ENCODE peak calls at places on chromosomes 1 and 21, in six cellular contexts. B is astrocyte of the spinal cord, Y is lower lobe of right lung, P is AG10803, R is breast epithelium, I is colonic mucosa. V is an unnamed sample.

GRCh38 chr1:192811594-192812239 is 2.9 kb downstream of the RGS2 start:
- DNase-seq in B (no peak), Y (no peak), P (no peak), R (no peak), I (no peak), V (no peak)

GRCh38 chr1:63148825-63149645 is 173.3 kb upstream of the FOXD3 start:
- DNase-seq in B (peak), Y (no peak), P (peak), R (no peak), I (peak), V (peak)

GRCh38 chr1:77459881-77460280 is 178.1 kb downstream of the AK5 start:
- DNase-seq in B (no peak), Y (no peak), P (no peak), R (no peak), I (no peak), V (peak)

GRCh38 chr1:78672428-78672827 is 22.8 kb downstream of the IFI44 start:
- DNase-seq in B (no peak), Y (no peak), P (no peak), R (no peak), I (no peak), V (no peak)

GRCh38 chr21:34526618-34527290 is 14.7 kb upstream of the KCNE1 start:
- DNase-seq in B (peak), Y (peak), P (peak), R (peak), I (peak), V (peak)

GRCh38 chr21:14095021-14095420 is 115.7 kb downstream of the LIPI start:
- DNase-seq in B (no peak), Y (no peak), P (no peak), R (no peak), I (no peak), V (no peak)

GRCh38 chr1:37362990-37363389 is 111.4 kb upstream of the ZC3H12A start:
- DNase-seq in B (no peak), Y (no peak), P (no peak), R (no peak), I (no peak), V (no peak)

GRCh38 chr21:35198004-35198403 is 148.9 kb upstream of the RUNX1 start:
- DNase-seq in B (peak), Y (no peak), P (peak), R (no peak), I (no peak), V (peak)

GRCh38 chr1:31445951-31446350 is 32.9 kb downstream of the SERINC2 start:
- DNase-seq in B (no peak), Y (no peak), P (no peak), R (no peak), I (no peak), V (no peak)

GRCh38 chr1:82978461-82979324 is 1020.2 kb downstream of the TTLL7 start:
- DNase-seq in B (no peak), Y (no peak), P (no peak), R (no peak), I (no peak), V (no peak)

GRCh38 chr1:93602101-93602500 is 79.5 kb downstream of the BCAR3 start:
- DNase-seq in B (no peak), Y (no peak), P (no peak), R (no peak), I (no peak), V (no peak)

GRCh38 chr1:93600663-93601062 is 81.0 kb downstream of the BCAR3 start:
- DNase-seq in B (no peak), Y (no peak), P (no peak), R (no peak), I (no peak), V (no peak)

GRCh38 chr1:93603581-93603980 is 78.1 kb downstream of the BCAR3 start:
- DNase-seq in B (no peak), Y (no peak), P (no peak), R (no peak), I (no peak), V (no peak)

GRCh38 chr1:93603106-93603505 is 78.5 kb downstream of the BCAR3 start:
- DNase-seq in B (no peak), Y (no peak), P (no peak), R (no peak), I (no peak), V (no peak)

GRCh38 chr1:93601686-93602085 is 80.0 kb downstream of the BCAR3 start:
- DNase-seq in B (no peak), Y (no peak), P (no peak), R (no peak), I (no peak), V (no peak)
- H3K4me3 ChIP-seq in B (no peak), Y (no peak), P (no peak), R (no peak), I (no peak), V (no peak)

GRCh38 chr1:154352581-154353459 is 27.5 kb downstream of the ATP8B2 start:
- DNase-seq in B (peak), Y (peak), P (peak), R (peak), I (peak), V (peak)
- TF ChIP-seq CTCF in B (no peak), Y (no peak), P (no peak), R (no peak), I (no peak), V (no peak)

GRCh38 chr1:975896-976683 is 5.8 kb downstream of the PERM1 start:
- DNase-seq in B (peak), Y (peak), P (peak), R (peak), I (peak), V (peak)
- H3K4me3 ChIP-seq in B (no peak), Y (peak), P (no peak), R (peak), I (peak), V (peak)

GRCh38 chr1:194538453-194538852 is 1352.0 kb upstream of the B3GALT2 start:
- DNase-seq in B (no peak), Y (no peak), P (no peak), R (no peak), I (no peak), V (no peak)
- TF ChIP-seq CTCF in B (no peak), Y (no peak), P (no peak), R (no peak), I (no peak), V (no peak)

GRCh38 chr1:32811265-32811664 is 5.9 kb downstream of the YARS1 start:
- DNase-seq in B (no peak), Y (no peak), P (no peak), R (no peak), I (no peak), V (no peak)

GRCh38 chr1:32817159-32817814 is at the start of the genes S100PBP and YARS1:
- DNase-seq in B (peak), Y (peak), P (peak), R (peak), I (peak), V (peak)

GRCh38 chr1:32816676-32817158 is 441 bp downstream of the YARS1 start:
- DNase-seq in B (peak), Y (no peak), P (peak), R (no peak), I (no peak), V (peak)

GRCh38 chr1:32811917-32812316 is 5.2 kb downstream of the YARS1 start:
- DNase-seq in B (no peak), Y (no peak), P (no peak), R (no peak), I (no peak), V (no peak)

GRCh38 chr1:32813941-32814739 is 3.0 kb downstream of the YARS1 start:
- DNase-seq in B (no peak), Y (no peak), P (no peak), R (no peak), I (no peak), V (peak)
- H3K4me3 ChIP-seq in B (no peak), Y (no peak), P (no peak), R (no peak), I (no peak), V (no peak)